ENCODE peak calls at places on chromosomes 6 and 20, in five cellular contexts. U is left lung, J is pancreas, R is mammary epithelial cell, X is endodermal cell. N is an unnamed sample.

GRCh38 chr6:70709826-70710225 is 42.1 kb downstream of the SMAP1 start:
- DNase-seq in U (no peak), J (no peak), R (peak; percentile 76), X (no peak), N (no peak)

GRCh38 chr6:156268849-156269248 is 508.3 kb upstream of the ARID1B start:
- DNase-seq in U (no peak), J (no peak), R (no peak), X (no peak), N (no peak)

GRCh38 chr6:44727651-44728630 is 340.4 kb downstream of the CDC5L start:
- DNase-seq in U (no peak), J (no peak), R (no peak), X (no peak), N (no peak)

GRCh38 chr6:81241717-81242116 is 510.8 kb downstream of the TENT5A start:
- DNase-seq in U (no peak), J (no peak), R (peak; percentile 2), X (no peak), N (no peak)

GRCh38 chr6:166862287-166862977 is 93.9 kb downstream of the RNASET2 start:
- DNase-seq in U (no peak), J (peak; percentile 32), R (no peak), X (peak; percentile 87), N (no peak)

GRCh38 chr6:108589244-108589730 is 28.6 kb downstream of the FOXO3 start:
- DNase-seq in U (peak; percentile 84), J (peak; percentile 51), R (peak; percentile 95), X (peak; percentile 88), N (no peak)

GRCh38 chr20:51945881-51946280 is 143.6 kb upstream of the SALL4 start:
- DNase-seq in U (no peak), J (no peak), R (no peak), X (no peak), N (no peak)

GRCh38 chr6:169978615-169979161 is 227.3 kb downstream of the ERMARD start:
- DNase-seq in U (peak; percentile 75), J (no peak), R (peak; percentile 92), X (no peak), N (no peak)

GRCh38 chr6:26388441-26388840 is 5.5 kb downstream of the BTN2A2 start:
- DNase-seq in U (no peak), J (no peak), R (peak; percentile 36), X (peak; percentile 12), N (no peak)

GRCh38 chr6:169194737-169195136 is 58.9 kb downstream of the THBS2 start:
- DNase-seq in U (no peak), J (no peak), R (no peak), X (no peak), N (no peak)

GRCh38 chr20:17682889-17683198 is 802 bp upstream of the RRBP1 start:
- DNase-seq in U (no peak), J (no peak), R (no peak), X (no peak), N (no peak)

GRCh38 chr6:154446984-154447383 is 63.5 kb downstream of the CNKSR3 start:
- DNase-seq in U (no peak), J (no peak), R (no peak), X (no peak), N (no peak)

GRCh38 chr20:44075191-44075949 is 111.6 kb downstream of the JPH2 start:
- DNase-seq in U (peak; percentile 59), J (no peak), R (no peak), X (no peak), N (no peak)

GRCh38 chr6:25442898-25443297 is 163.7 kb downstream of the CARMIL1 start:
- DNase-seq in U (no peak), J (no peak), R (no peak), X (no peak), N (no peak)

GRCh38 chr20:44785768-44786167 is 24.6 kb downstream of the RIMS4 start:
- DNase-seq in U (no peak), J (no peak), R (peak; percentile 35), X (peak; percentile 90), N (no peak)

GRCh38 chr6:142384455-142385332 is 82.9 kb downstream of the ADGRG6 start:
- DNase-seq in U (no peak), J (no peak), R (no peak), X (no peak), N (no peak)

GRCh38 chr6:115819506-115819905 is 241.2 kb downstream of the FRK start:
- DNase-seq in U (no peak), J (no peak), R (no peak), X (no peak), N (no peak)

GRCh38 chr6:126180585-126180984 is 159.3 kb upstream of the CENPW start:
- DNase-seq in U (no peak), J (no peak), R (peak; percentile 99), X (no peak), N (no peak)

GRCh38 chr20:51926670-51927305 is 124.5 kb upstream of the SALL4 start:
- DNase-seq in U (no peak), J (no peak), R (no peak), X (peak; percentile 51), N (no peak)

GRCh38 chr6:90294614-90294988 is 2.0 kb downstream of the BACH2 start:
- DNase-seq in U (no peak), J (no peak), R (no peak), X (peak; percentile 58), N (no peak)

GRCh38 chr6:157531169-157531985 is 150.4 kb downstream of the ZDHHC14 start:
- DNase-seq in U (no peak), J (no peak), R (no peak), X (peak; percentile 78), N (no peak)

GRCh38 chr6:47209632-47210031 is 100.1 kb downstream of the TNFRSF21 start:
- DNase-seq in U (no peak), J (no peak), R (peak; percentile 28), X (no peak), N (no peak)

GRCh38 chr6:72672906-72673305 is 51.0 kb downstream of the KCNQ5 start:
- DNase-seq in U (no peak), J (no peak), R (no peak), X (no peak), N (no peak)

GRCh38 chr6:158769228-158769627 is 49.9 kb downstream of the EZR start:
- DNase-seq in U (no peak), J (no peak), R (no peak), X (no peak), N (no peak)

GRCh38 chr6:158765509-158766068 is 53.6 kb downstream of the EZR start:
- DNase-seq in U (no peak), J (no peak), R (no peak), X (peak; percentile 49), N (no peak)

GRCh38 chr6:158768396-158768795 is 50.8 kb downstream of the EZR start:
- DNase-seq in U (no peak), J (no peak), R (no peak), X (no peak), N (no peak)

GRCh38 chr6:158766621-158767435 is 52.3 kb downstream of the EZR start:
- DNase-seq in U (no peak), J (no peak), R (no peak), X (no peak), N (no peak)

DNA sequence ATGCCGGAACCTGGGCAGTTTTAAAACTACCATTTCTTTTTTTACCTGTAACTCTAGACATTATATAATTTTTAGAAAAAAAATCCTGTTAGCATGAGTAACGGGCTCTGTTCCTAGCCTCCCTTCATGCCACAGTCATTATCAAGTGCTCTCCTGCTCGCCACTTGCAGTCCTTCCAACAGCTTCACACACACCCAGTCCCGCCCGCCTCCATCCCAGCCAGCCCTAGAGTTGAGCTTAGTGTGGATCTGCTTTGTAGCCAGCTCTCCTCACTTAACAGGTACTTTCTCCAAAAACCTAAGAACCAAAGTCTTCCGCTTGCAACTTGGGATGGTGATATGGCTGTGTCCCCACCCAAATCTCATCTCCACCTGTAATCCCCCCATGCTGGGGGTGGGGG is 51.5 kb downstream of the EZR start:
- DNase-seq in U (no peak), J (no peak), R (no peak), X (no peak), N (no peak)
- H3K27ac ChIP-seq in U (no peak overlapping the region), J (no peak overlapping the region), R (no peak overlapping the region), X (no peak overlapping the region), N (no peak overlapping the region)

DNA sequence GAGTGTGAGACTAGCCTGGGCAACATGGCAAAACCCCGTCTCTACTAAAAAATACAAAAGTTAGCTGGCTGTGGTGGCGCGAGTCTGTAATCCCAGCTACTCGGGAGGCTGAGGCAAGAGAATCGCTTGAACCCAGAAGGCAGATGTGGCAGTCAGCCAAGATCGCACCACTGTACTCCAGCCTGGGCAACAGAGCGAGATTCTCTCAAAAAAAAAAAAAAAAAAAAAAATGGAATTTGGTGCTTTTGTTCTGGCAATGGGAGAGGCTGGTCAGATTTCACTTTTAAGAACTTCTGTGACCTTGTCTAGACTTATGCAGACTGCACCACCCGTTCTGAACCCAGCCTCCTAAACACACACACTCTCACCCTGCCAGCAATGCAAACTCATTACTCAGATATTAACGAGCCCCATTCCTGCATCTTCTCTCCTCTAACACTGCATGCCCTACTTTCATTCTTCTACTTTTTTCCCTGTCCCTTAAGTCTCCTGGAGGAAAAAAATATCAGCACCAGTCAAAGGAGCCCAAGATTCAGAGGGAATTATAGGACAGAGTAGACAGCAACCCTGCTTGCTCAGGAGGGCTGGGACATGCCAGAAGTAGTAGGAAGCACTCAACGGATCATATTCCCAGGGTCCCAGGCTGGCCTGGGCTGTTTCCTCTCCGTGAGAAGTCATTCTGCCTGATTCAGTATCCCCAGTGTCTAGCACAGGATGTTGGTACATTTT is 4.4 kb downstream of the MOCS1 start:
- DNase-seq in U (no peak), J (no peak), R (no peak), X (no peak), N (no peak)
- H3K4me1 ChIP-seq in U (peaks cover 8% of the 10 kb centered on the region), J (no peaks in the 10 kb centered on the region), R (peaks cover 13% of the 10 kb centered on the region), X (no peaks in the 10 kb centered on the region), N (no peaks in the 10 kb centered on the region)

DNA sequence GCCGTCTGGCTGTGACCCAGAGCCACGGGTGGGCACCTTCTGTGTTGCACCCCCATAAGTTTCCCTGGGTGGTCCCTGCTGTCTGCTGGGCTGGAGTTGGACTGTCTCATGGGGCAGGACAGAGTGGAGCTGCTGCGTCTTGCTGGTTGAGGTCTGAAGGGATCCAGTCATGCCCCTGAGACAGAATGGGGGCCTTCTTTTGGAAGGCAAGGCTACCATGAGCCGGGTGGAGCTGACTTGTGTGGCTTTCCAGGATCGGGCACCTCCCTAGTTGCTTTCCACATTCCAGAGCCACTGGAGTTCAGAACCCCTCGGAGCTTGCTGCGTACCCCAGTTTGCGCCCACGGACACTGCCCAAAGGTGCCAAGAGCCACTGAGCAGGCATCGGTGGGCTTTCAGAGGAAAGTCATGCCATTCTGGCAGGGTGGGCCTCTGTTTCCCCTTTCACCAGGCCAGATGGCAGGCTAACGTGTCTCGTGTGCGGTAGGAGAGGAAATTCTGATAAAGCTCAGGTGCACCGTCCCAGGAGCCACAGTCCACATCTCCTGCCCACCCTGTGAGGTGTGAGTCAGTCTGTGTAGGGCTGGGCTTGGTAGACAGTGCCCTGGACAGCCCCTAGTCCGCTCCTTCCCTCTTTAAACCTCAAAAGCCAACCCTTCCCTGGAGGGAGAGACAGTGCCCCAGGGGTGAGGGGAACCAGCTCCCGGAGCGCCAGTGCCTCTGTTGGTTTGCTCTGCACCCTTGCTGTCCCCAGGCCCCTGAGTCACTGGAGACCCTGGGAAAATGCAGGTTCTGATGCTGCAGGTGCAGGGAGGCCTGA is 125.3 kb downstream of the SYCP2 start:
- DNase-seq in U (no peak), J (no peak), R (no peak), X (peak; percentile 24), N (no peak)
- H3K9me3 ChIP-seq in U (no peaks in the 10 kb centered on the region), J (no peaks in the 10 kb centered on the region), R (no peaks in the 10 kb centered on the region), X (no peaks in the 10 kb centered on the region), N (no peaks in the 10 kb centered on the region)

DNA sequence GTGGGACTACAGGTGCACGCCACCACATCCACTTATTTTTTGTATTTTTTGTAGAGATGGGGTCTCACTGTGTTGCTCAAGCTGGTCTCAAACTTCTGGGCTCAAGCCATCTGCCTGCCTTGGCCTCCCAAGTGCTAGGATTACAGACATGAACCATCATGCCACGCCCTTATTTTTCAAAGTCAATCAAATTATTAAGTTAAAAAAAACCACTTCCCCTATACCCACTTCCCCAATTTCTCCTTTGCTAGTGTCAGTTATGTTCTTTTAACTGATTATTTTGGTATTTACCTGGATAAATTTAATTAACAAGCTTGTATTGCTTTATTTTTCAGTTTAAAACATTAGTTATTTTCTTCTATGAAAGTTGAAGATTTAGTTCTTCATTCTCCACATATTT is 49.6 kb downstream of the RIOK1 start:
- DNase-seq in U (no peak), J (no peak), R (no peak), X (no peak), N (no peak)
- H3K27ac ChIP-seq in U (no peak overlapping the region), J (no peak overlapping the region), R (no peak overlapping the region), X (no peak overlapping the region), N (no peak overlapping the region)